ENCODE peak calls at places on chromosomes 11 and 22, in eight cellular contexts. One of them, this sample, is unnamed.
A peak's percentile ranks its signal among the peaks of the same experiment; 100 is the strongest.

GRCh38 chr11:116972692-116973091 is 125.5 kb downstream of the SIK3 start:
- DNase-seq in PC-3: no peak
- DNase-seq in neural progenitor cell: peak; percentile 36
- DNase-seq in HCT116: no peak
- DNase-seq in GM23338: peak; percentile 24
- DNase-seq in hepatocyte: no peak
- DNase-seq in MM.1S: no peak
- DNase-seq in SK-N-SH: no peak
- DNase-seq in this sample: no peak

GRCh38 chr11:88324562-88325345 is 12.8 kb downstream of the CTSC start:
- DNase-seq in PC-3: no peak
- DNase-seq in neural progenitor cell: no peak
- DNase-seq in HCT116: no peak
- DNase-seq in GM23338: no peak
- DNase-seq in hepatocyte: no peak
- DNase-seq in MM.1S: no peak
- DNase-seq in SK-N-SH: no peak
- DNase-seq in this sample: no peak

GRCh38 chr11:46649180-46649738 is 31.9 kb downstream of the ATG13 start:
- DNase-seq in PC-3: peak; percentile 55
- DNase-seq in neural progenitor cell: peak; percentile 4
- DNase-seq in HCT116: no peak
- DNase-seq in GM23338: no peak
- DNase-seq in hepatocyte: peak; percentile 70
- DNase-seq in MM.1S: no peak
- DNase-seq in SK-N-SH: peak; percentile 49
- DNase-seq in this sample: no peak

GRCh38 chr11:77771135-77771534 is 49.4 kb downstream of the RSF1 start:
- DNase-seq in PC-3: peak; percentile 32
- DNase-seq in neural progenitor cell: no peak
- DNase-seq in HCT116: no peak
- DNase-seq in GM23338: no peak
- DNase-seq in hepatocyte: no peak
- DNase-seq in MM.1S: no peak
- DNase-seq in SK-N-SH: no peak
- DNase-seq in this sample: no peak

GRCh38 chr22:47589271-47590250 is 827.1 kb downstream of the TBC1D22A start:
- DNase-seq in PC-3: no peak
- DNase-seq in neural progenitor cell: no peak
- DNase-seq in HCT116: no peak
- DNase-seq in GM23338: no peak
- DNase-seq in hepatocyte: no peak
- DNase-seq in MM.1S: no peak
- DNase-seq in SK-N-SH: no peak
- DNase-seq in this sample: no peak

GRCh38 chr11:44622721-44623258 is 57.3 kb downstream of the CD82 start:
- DNase-seq in PC-3: no peak
- DNase-seq in neural progenitor cell: no peak
- DNase-seq in HCT116: no peak
- DNase-seq in GM23338: no peak
- DNase-seq in hepatocyte: peak; percentile 3
- DNase-seq in MM.1S: no peak
- DNase-seq in SK-N-SH: no peak
- DNase-seq in this sample: no peak

GRCh38 chr11:11988099-11988651 is 20.3 kb downstream of the DKK3 start:
- DNase-seq in PC-3: peak; percentile 78
- DNase-seq in neural progenitor cell: no peak
- DNase-seq in HCT116: no peak
- DNase-seq in GM23338: no peak
- DNase-seq in hepatocyte: no peak
- DNase-seq in MM.1S: no peak
- DNase-seq in SK-N-SH: no peak
- DNase-seq in this sample: no peak

GRCh38 chr11:13339196-13340153 is 61.9 kb downstream of the BMAL1 start:
- DNase-seq in PC-3: peak; percentile 75
- DNase-seq in neural progenitor cell: no peak
- DNase-seq in HCT116: no peak
- DNase-seq in GM23338: no peak
- DNase-seq in hepatocyte: peak; percentile 31
- DNase-seq in MM.1S: no peak
- DNase-seq in SK-N-SH: no peak
- DNase-seq in this sample: no peak

GRCh38 chr11:23778971-23779370 is 717.9 kb upstream of the LUZP2 start:
- DNase-seq in PC-3: no peak
- DNase-seq in neural progenitor cell: no peak
- DNase-seq in HCT116: no peak
- DNase-seq in GM23338: no peak
- DNase-seq in hepatocyte: no peak
- DNase-seq in MM.1S: no peak
- DNase-seq in SK-N-SH: no peak
- DNase-seq in this sample: no peak

GRCh38 chr11:57425565-57426438 is 1.1 kb downstream of the SLC43A3 start:
- DNase-seq in PC-3: no peak
- DNase-seq in neural progenitor cell: no peak
- DNase-seq in HCT116: no peak
- DNase-seq in GM23338: no peak
- DNase-seq in hepatocyte: peak; percentile 32
- DNase-seq in MM.1S: no peak
- DNase-seq in SK-N-SH: no peak
- DNase-seq in this sample: no peak

GRCh38 chr11:1553808-1554594 is 18.1 kb downstream of the DUSP8 start:
- DNase-seq in PC-3: peak; percentile 73
- DNase-seq in neural progenitor cell: no peak
- DNase-seq in HCT116: no peak
- DNase-seq in GM23338: peak; percentile 82
- DNase-seq in hepatocyte: peak; percentile 81
- DNase-seq in MM.1S: no peak
- DNase-seq in SK-N-SH: no peak
- DNase-seq in this sample: no peak

DNA sequence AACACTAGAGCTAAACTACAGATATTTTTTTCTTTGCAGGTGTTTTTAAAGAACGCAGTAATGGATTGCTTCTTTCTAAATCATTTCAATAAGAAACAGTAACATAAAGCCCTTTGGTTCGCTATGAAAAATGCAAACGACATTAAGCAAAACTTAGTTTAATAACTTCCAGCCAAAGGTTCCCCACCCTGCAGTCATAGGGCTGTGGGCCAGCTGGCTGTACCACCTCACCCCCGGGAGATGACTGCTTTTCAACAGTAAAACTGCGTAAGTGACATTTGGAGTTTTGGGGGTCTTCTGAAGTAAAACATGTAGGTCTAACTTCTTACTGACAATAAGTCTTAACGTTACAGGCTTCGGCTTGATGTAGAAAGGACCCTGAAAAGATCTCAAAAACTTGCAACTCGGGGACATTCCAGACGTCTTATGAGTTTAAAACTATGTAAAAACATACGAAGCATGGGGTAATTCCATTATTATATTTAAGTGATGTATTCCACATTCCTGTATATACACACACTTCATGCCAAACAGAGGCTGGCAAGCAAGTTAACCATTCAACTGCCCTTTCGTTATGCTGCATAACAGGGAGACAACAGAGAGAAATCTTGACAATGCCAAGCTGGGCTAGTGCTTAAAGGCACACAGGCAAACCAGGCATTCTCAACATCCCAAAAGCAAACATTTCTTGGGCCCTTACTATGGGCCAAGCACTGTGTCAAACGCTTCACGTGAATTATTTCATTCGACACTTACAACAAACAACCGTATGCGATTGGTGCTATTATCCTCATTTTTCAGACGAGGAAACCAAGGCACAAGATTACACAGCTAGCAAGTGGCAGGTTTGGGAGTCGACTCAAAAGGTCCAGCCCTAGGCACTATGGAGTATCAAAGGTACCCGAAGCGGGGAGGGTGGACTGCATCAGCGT is 1.2 kb downstream of the MRTFA start:
- DNase-seq in PC-3: no peak
- DNase-seq in neural progenitor cell: no peak
- DNase-seq in HCT116: no peak
- DNase-seq in GM23338: peak; percentile 17
- DNase-seq in hepatocyte: no peak
- DNase-seq in MM.1S: no peak
- DNase-seq in SK-N-SH: no peak
- DNase-seq in this sample: no peak
- TF ChIP-seq EZH2phosphoT487 in PC-3: no peak
- TF ChIP-seq EZH2phosphoT487 in neural progenitor cell: no peak
- TF ChIP-seq EZH2phosphoT487 in HCT116: no peak
- TF ChIP-seq EZH2phosphoT487 in GM23338: no peak
- TF ChIP-seq EZH2phosphoT487 in hepatocyte: no peak
- TF ChIP-seq EZH2phosphoT487 in MM.1S: no peak
- TF ChIP-seq EZH2phosphoT487 in SK-N-SH: no peak
- TF ChIP-seq EZH2phosphoT487 in this sample: no peak

GRCh38 chr11:121721961-121722360 is 269.2 kb upstream of the SORL1-AS1 start:
- DNase-seq in PC-3: no peak
- DNase-seq in neural progenitor cell: no peak
- DNase-seq in HCT116: no peak
- DNase-seq in GM23338: no peak
- DNase-seq in hepatocyte: no peak
- DNase-seq in MM.1S: no peak
- DNase-seq in SK-N-SH: peak; percentile 6
- DNase-seq in this sample: no peak

GRCh38 chr11:121721448-121721847 is 268.7 kb upstream of the SORL1-AS1 start:
- DNase-seq in PC-3: no peak
- DNase-seq in neural progenitor cell: no peak
- DNase-seq in HCT116: no peak
- DNase-seq in GM23338: no peak
- DNase-seq in hepatocyte: no peak
- DNase-seq in MM.1S: no peak
- DNase-seq in SK-N-SH: no peak
- DNase-seq in this sample: no peak

GRCh38 chr11:121722431-121723256 is 269.9 kb upstream of the SORL1-AS1 start:
- DNase-seq in PC-3: peak; percentile 43
- DNase-seq in neural progenitor cell: peak; percentile 82
- DNase-seq in HCT116: no peak
- DNase-seq in GM23338: peak; percentile 90
- DNase-seq in hepatocyte: peak; percentile 90
- DNase-seq in MM.1S: no peak
- DNase-seq in SK-N-SH: peak; percentile 82
- DNase-seq in this sample: no peak

GRCh38 chr11:121727942-121728341 is 275.2 kb upstream of the SORL1-AS1 start:
- DNase-seq in PC-3: no peak
- DNase-seq in neural progenitor cell: no peak
- DNase-seq in HCT116: no peak
- DNase-seq in GM23338: no peak
- DNase-seq in hepatocyte: no peak
- DNase-seq in MM.1S: no peak
- DNase-seq in SK-N-SH: no peak
- DNase-seq in this sample: no peak

GRCh38 chr11:121723261-121723741 is 270.5 kb upstream of the SORL1-AS1 start:
- DNase-seq in PC-3: no peak
- DNase-seq in neural progenitor cell: peak; percentile 37
- DNase-seq in HCT116: no peak
- DNase-seq in GM23338: peak; percentile 64
- DNase-seq in hepatocyte: peak; percentile 42
- DNase-seq in MM.1S: no peak
- DNase-seq in SK-N-SH: no peak
- DNase-seq in this sample: no peak
- H3K4me3 ChIP-seq in PC-3: peak overlapping the region; percentile 68
- H3K4me3 ChIP-seq in neural progenitor cell: peak overlapping the region; percentile 38
- H3K4me3 ChIP-seq in HCT116: no peak overlapping the region
- H3K4me3 ChIP-seq in GM23338: peak overlapping the region; percentile 72
- H3K4me3 ChIP-seq in hepatocyte: peak overlapping the region; percentile 49
- H3K4me3 ChIP-seq in MM.1S: no peak overlapping the region
- H3K4me3 ChIP-seq in SK-N-SH: no peak overlapping the region
- H3K4me3 ChIP-seq in this sample: no peak overlapping the region

GRCh38 chr22:30424471-30425326 is 869 bp upstream of the MTFP1 start:
- DNase-seq in PC-3: no peak
- DNase-seq in neural progenitor cell: peak; percentile 57
- DNase-seq in HCT116: no peak
- DNase-seq in GM23338: peak; percentile 48
- DNase-seq in hepatocyte: peak; percentile 37
- DNase-seq in MM.1S: peak; percentile 40
- DNase-seq in SK-N-SH: no peak
- DNase-seq in this sample: peak; percentile 44
- TF ChIP-seq CTCF in PC-3: no peak
- TF ChIP-seq CTCF in neural progenitor cell: no peak
- TF ChIP-seq CTCF in HCT116: no peak
- TF ChIP-seq CTCF in GM23338: no peak
- TF ChIP-seq CTCF in hepatocyte: no peak
- TF ChIP-seq CTCF in MM.1S: peak; percentile 16
- TF ChIP-seq CTCF in SK-N-SH: no peak
- TF ChIP-seq CTCF in this sample: peak; percentile 38

GRCh38 chr22:40450651-40451050 is 80.3 kb downstream of the SGSM3 start:
- DNase-seq in PC-3: no peak
- DNase-seq in neural progenitor cell: no peak
- DNase-seq in HCT116: no peak
- DNase-seq in GM23338: no peak
- DNase-seq in hepatocyte: no peak
- DNase-seq in MM.1S: no peak
- DNase-seq in SK-N-SH: no peak
- DNase-seq in this sample: no peak

GRCh38 chr22:40451230-40451629 is 80.8 kb downstream of the SGSM3 start:
- DNase-seq in PC-3: no peak
- DNase-seq in neural progenitor cell: no peak
- DNase-seq in HCT116: no peak
- DNase-seq in GM23338: no peak
- DNase-seq in hepatocyte: no peak
- DNase-seq in MM.1S: no peak
- DNase-seq in SK-N-SH: no peak
- DNase-seq in this sample: no peak

GRCh38 chr22:40453676-40454075 is 83.3 kb downstream of the SGSM3 start:
- DNase-seq in PC-3: no peak
- DNase-seq in neural progenitor cell: no peak
- DNase-seq in HCT116: no peak
- DNase-seq in GM23338: no peak
- DNase-seq in hepatocyte: no peak
- DNase-seq in MM.1S: no peak
- DNase-seq in SK-N-SH: no peak
- DNase-seq in this sample: no peak

GRCh38 chr22:40449676-40450035 is 79.3 kb downstream of the SGSM3 start:
- DNase-seq in PC-3: no peak
- DNase-seq in neural progenitor cell: no peak
- DNase-seq in HCT116: no peak
- DNase-seq in GM23338: no peak
- DNase-seq in hepatocyte: no peak
- DNase-seq in MM.1S: no peak
- DNase-seq in SK-N-SH: no peak
- DNase-seq in this sample: no peak

GRCh38 chr22:40452730-40453487 is 82.5 kb downstream of the SGSM3 start:
- DNase-seq in PC-3: no peak
- DNase-seq in neural progenitor cell: no peak
- DNase-seq in HCT116: no peak
- DNase-seq in GM23338: no peak
- DNase-seq in hepatocyte: peak; percentile 10
- DNase-seq in MM.1S: no peak
- DNase-seq in SK-N-SH: no peak
- DNase-seq in this sample: no peak
- TF ChIP-seq EZH2phosphoT487 in PC-3: no peak
- TF ChIP-seq EZH2phosphoT487 in neural progenitor cell: no peak
- TF ChIP-seq EZH2phosphoT487 in HCT116: no peak
- TF ChIP-seq EZH2phosphoT487 in GM23338: no peak
- TF ChIP-seq EZH2phosphoT487 in hepatocyte: no peak
- TF ChIP-seq EZH2phosphoT487 in MM.1S: no peak
- TF ChIP-seq EZH2phosphoT487 in SK-N-SH: no peak
- TF ChIP-seq EZH2phosphoT487 in this sample: no peak

GRCh38 chr11:62677709-62678108 is 1.2 kb downstream of the UBXN1 start:
- DNase-seq in PC-3: no peak
- DNase-seq in neural progenitor cell: no peak
- DNase-seq in HCT116: no peak
- DNase-seq in GM23338: no peak
- DNase-seq in hepatocyte: no peak
- DNase-seq in MM.1S: no peak
- DNase-seq in SK-N-SH: no peak
- DNase-seq in this sample: no peak
- H3K4me3 ChIP-seq in PC-3: peak overlapping the region; percentile 98
- H3K4me3 ChIP-seq in neural progenitor cell: peak overlapping the region; percentile 85
- H3K4me3 ChIP-seq in HCT116: peak overlapping the region; percentile 87
- H3K4me3 ChIP-seq in GM23338: peak overlapping the region; percentile 99
- H3K4me3 ChIP-seq in hepatocyte: no peak overlapping the region
- H3K4me3 ChIP-seq in MM.1S: peak overlapping the region; percentile 98
- H3K4me3 ChIP-seq in SK-N-SH: peak overlapping the region; percentile 98
- H3K4me3 ChIP-seq in this sample: peak overlapping the region; percentile 93

GRCh38 chr11:48074425-48075181 is 94.2 kb downstream of the PTPRJ start:
- DNase-seq in PC-3: no peak
- DNase-seq in neural progenitor cell: no peak
- DNase-seq in HCT116: no peak
- DNase-seq in GM23338: no peak
- DNase-seq in hepatocyte: no peak
- DNase-seq in MM.1S: no peak
- DNase-seq in SK-N-SH: no peak
- DNase-seq in this sample: peak; percentile 56
- TF ChIP-seq CTCF in PC-3: no peak
- TF ChIP-seq CTCF in neural progenitor cell: no peak
- TF ChIP-seq CTCF in HCT116: no peak
- TF ChIP-seq CTCF in GM23338: no peak
- TF ChIP-seq CTCF in hepatocyte: no peak
- TF ChIP-seq CTCF in MM.1S: no peak
- TF ChIP-seq CTCF in SK-N-SH: no peak
- TF ChIP-seq CTCF in this sample: no peak